ENCODE peak calls at places on chromosomes 16 and 17, in four cellular contexts. One of them, this sample, is unnamed.
A peak's percentile ranks its signal among the peaks of the same experiment; 100 is the strongest.

GRCh38 chr17:75191584-75191983 is 8.8 kb upstream of the SUMO2 start:
- DNase-seq in K562: peak; percentile 60
- DNase-seq in H1: no peak
- DNase-seq in GM12878: no peak
- DNase-seq in this sample: no peak

GRCh38 chr17:1422907-1423306 is 22.9 kb upstream of the YWHAE start:
- DNase-seq in K562: no peak
- DNase-seq in H1: no peak
- DNase-seq in GM12878: no peak
- DNase-seq in this sample: no peak

GRCh38 chr17:39667262-39668140 is 752 bp upstream of the PNMT start:
- DNase-seq in GM12878: no peak
- DNase-seq in K562: peak; percentile 92
- DNase-seq in H1: no peak
- DNase-seq in this sample: no peak

GRCh38 chr17:57424777-57425188 is 168.5 kb downstream of the MSI2 start:
- DNase-seq in H1: no peak
- DNase-seq in GM12878: no peak
- DNase-seq in K562: no peak
- DNase-seq in this sample: no peak

GRCh38 chr17:1412185-1413110 is 12.4 kb upstream of the YWHAE start:
- DNase-seq in H1: no peak
- DNase-seq in GM12878: no peak
- DNase-seq in K562: no peak
- DNase-seq in this sample: no peak

GRCh38 chr16:72473631-72474030 is 301.7 kb upstream of the PMFBP1 start:
- DNase-seq in K562: no peak
- DNase-seq in GM12878: no peak
- DNase-seq in H1: no peak
- DNase-seq in this sample: no peak

GRCh38 chr17:39675390-39676082 is 7.3 kb downstream of the PNMT start:
- DNase-seq in GM12878: no peak
- DNase-seq in K562: no peak
- DNase-seq in H1: no peak
- DNase-seq in this sample: no peak

GRCh38 chr16:88002749-88003148 is 51.5 kb downstream of the BANP start:
- DNase-seq in GM12878: no peak
- DNase-seq in H1: no peak
- DNase-seq in K562: no peak
- DNase-seq in this sample: no peak

GRCh38 chr17:40699880-40700279 is 3.7 kb downstream of the KRT24 start:
- DNase-seq in K562: no peak
- DNase-seq in H1: no peak
- DNase-seq in GM12878: no peak
- DNase-seq in this sample: no peak

GRCh38 chr17:74276051-74276476 is 2.0 kb downstream of the DNAI2 start:
- DNase-seq in K562: no peak
- DNase-seq in H1: no peak
- DNase-seq in GM12878: no peak
- DNase-seq in this sample: no peak

GRCh38 chr17:58316260-58316960 is 12.2 kb downstream of the TSPOAP1 start:
- DNase-seq in H1: no peak
- DNase-seq in GM12878: no peak
- DNase-seq in K562: no peak
- DNase-seq in this sample: no peak

GRCh38 chr16:52318259-52319008 is 228.5 kb downstream of the TOX3 start:
- DNase-seq in GM12878: no peak
- DNase-seq in H1: no peak
- DNase-seq in K562: no peak
- DNase-seq in this sample: no peak

GRCh38 chr17:46182961-46183360 is 10.3 kb downstream of the KANSL1 start:
- DNase-seq in GM12878: no peak
- DNase-seq in K562: peak; percentile 62
- DNase-seq in H1: no peak
- DNase-seq in this sample: no peak

GRCh38 chr17:80060629-80061028 is 24.2 kb downstream of the CCDC40 start:
- DNase-seq in GM12878: no peak
- DNase-seq in H1: no peak
- DNase-seq in K562: no peak
- DNase-seq in this sample: no peak

GRCh38 chr16:12651765-12652531 is 151.7 kb downstream of the CPPED1 start:
- DNase-seq in GM12878: no peak
- DNase-seq in K562: no peak
- DNase-seq in H1: no peak
- DNase-seq in this sample: no peak

GRCh38 chr16:991759-992158 is 10.2 kb downstream of the SOX8 start:
- DNase-seq in H1: no peak
- DNase-seq in K562: no peak
- DNase-seq in GM12878: no peak
- DNase-seq in this sample: no peak

GRCh38 chr16:66273644-66274334 is 92.7 kb upstream of the CDH5 start:
- DNase-seq in H1: no peak
- DNase-seq in GM12878: no peak
- DNase-seq in K562: no peak
- DNase-seq in this sample: no peak

GRCh38 chr16:14013571-14014283 is 57.4 kb upstream of the MRTFB start:
- DNase-seq in K562: no peak
- DNase-seq in H1: no peak
- DNase-seq in GM12878: no peak
- DNase-seq in this sample: no peak

GRCh38 chr16:87003414-87003755 is 313.8 kb downstream of the C16orf95 start:
- DNase-seq in K562: no peak
- DNase-seq in H1: no peak
- DNase-seq in GM12878: no peak
- DNase-seq in this sample: no peak

GRCh38 chr16:6193718-6194117 is 1096.1 kb upstream of the EEF2KMT start:
- DNase-seq in H1: peak; percentile 77
- DNase-seq in GM12878: no peak
- DNase-seq in K562: peak; percentile 14
- DNase-seq in this sample: no peak

GRCh38 chr17:43576563-43577229 is 30.6 kb upstream of the ETV4 start:
- DNase-seq in K562: peak; percentile 86
- DNase-seq in GM12878: peak; percentile 49
- DNase-seq in H1: peak; percentile 73
- DNase-seq in this sample: peak; percentile 52

DNA sequence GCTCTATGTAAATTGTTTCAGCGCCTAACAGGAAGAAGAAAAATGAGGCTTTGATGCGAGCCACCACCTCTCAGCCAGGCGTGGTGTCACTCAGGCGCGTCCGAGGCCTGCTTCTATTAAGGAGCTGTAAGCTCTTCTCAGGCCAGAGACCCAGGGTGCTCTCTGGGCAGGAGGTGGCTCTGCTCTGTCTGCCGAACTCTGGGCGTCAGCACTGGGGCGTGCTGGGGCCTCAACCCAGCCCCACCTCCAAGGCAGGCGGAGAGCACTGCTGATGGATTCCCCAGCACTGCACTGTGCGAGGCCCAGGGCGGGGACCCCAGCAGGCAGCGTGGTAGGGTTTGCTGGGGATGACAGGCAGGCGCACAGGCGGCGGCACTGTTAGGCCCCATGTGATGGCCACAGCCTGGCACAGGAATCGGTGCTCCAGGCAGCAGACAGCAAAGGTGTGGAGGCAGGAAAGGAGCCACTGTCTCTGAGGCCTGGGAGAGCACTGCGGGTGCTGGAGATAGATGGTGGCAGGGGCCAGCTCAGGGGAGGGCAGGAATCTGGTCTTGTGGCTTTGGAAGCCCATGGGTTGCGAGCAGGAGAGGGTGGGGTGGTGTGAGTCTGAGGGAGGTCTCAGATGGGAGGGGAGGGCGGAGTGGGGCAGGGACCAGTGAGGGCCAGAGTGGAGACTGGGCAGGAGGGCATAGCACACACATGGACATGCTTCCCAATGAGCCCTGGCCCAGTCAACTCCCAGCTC is 70.3 kb downstream of the SREBF1 start:
- DNase-seq in K562: no peak
- DNase-seq in GM12878: no peak
- DNase-seq in H1: no peak
- DNase-seq in this sample: peak; percentile 77
- TF ChIP-seq POLR2A in K562: no peak
- TF ChIP-seq POLR2A in GM12878: peak; percentile 80
- TF ChIP-seq POLR2A in H1: no peak
- TF ChIP-seq POLR2A in this sample: peak; percentile 42

DNA sequence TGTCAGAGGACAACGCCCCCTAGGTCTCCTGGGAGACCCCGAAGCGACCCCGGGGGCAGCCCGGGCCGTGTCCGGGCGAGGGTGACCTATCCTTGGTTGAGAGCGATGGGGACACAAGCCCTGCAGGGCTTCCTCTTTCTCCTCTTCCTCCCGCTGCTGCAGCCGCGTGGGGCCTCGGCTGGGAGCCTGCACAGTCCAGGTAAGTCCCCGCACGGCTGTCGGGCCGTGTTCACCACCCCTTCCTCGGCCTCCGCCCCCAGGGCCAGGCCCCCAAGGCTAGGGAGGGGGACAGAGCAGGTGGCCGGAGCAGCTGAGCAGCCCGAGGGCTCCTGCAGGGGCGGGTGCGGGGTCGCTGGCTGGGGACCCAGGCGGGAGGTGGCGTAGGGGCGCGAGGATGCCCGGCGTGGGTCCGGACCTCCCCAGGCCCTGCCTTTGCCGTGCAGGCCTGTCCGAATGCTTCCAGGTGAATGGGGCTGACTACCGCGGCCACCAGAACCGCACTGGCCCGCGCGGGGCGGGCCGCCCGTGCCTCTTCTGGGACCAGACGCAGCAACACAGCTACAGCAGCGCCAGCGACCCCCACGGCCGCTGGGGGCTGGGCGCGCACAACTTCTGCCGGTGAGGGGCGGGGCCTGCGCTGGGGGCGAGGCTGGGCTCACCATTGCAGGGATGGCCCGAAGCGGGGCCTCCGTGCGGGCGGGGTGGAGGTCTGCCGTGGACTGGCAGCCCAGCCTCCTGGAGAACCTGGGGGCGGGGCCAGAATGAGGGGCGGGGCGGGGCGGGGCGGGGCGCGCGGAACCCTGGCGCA is 545 bp downstream of the KREMEN2 start:
- DNase-seq in K562: peak; percentile 92
- DNase-seq in GM12878: no peak
- DNase-seq in H1: no peak
- DNase-seq in this sample: peak; percentile 82
- TF ChIP-seq TAF1 in K562: peak; percentile 23
- TF ChIP-seq TAF1 in GM12878: no peak
- TF ChIP-seq TAF1 in H1: no peak
- TF ChIP-seq TAF1 in this sample: no peak

DNA sequence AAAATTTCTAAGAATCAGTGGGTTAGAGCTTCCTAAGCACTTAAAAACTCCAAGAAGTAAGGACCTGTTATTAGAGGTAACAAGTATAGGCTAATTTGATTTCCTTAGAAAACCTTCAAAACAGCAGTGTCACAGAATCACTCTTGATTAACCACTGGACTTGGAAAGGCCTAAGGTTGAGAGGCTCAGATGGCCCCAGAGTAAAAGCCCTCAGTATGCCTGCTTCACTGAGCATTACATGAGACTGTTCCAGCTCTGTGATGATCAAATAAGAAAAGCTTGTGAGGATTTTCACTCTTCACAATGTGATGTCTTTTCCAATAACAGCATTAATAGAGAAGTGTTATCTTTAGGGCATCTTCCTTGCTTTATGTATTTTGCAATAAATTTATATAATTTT is 509.2 kb upstream of the HSBP1 start:
- DNase-seq in K562: no peak
- DNase-seq in H1: no peak
- DNase-seq in GM12878: no peak
- DNase-seq in this sample: no peak
- TF ChIP-seq POLR2AphosphoS5 in K562: no peak
- TF ChIP-seq POLR2AphosphoS5 in H1: no peak
- TF ChIP-seq POLR2AphosphoS5 in GM12878: no peak
- TF ChIP-seq POLR2AphosphoS5 in this sample: no peak

GRCh38 chr16:69313469-69313868 is 2.3 kb downstream of the VPS4A start:
- DNase-seq in GM12878: no peak
- DNase-seq in H1: no peak
- DNase-seq in K562: no peak
- DNase-seq in this sample: no peak

GRCh38 chr16:69309316-69309715 is 1.8 kb upstream of the VPS4A start:
- DNase-seq in H1: no peak
- DNase-seq in K562: no peak
- DNase-seq in GM12878: no peak
- DNase-seq in this sample: no peak

GRCh38 chr16:69311533-69312388 is 611 bp downstream of the VPS4A start:
- DNase-seq in GM12878: no peak
- DNase-seq in K562: peak; percentile 54
- DNase-seq in H1: no peak
- DNase-seq in this sample: peak; percentile 57

GRCh38 chr16:69310479-69311114 is 553 bp upstream of the VPS4A start:
- DNase-seq in K562: no peak
- DNase-seq in GM12878: no peak
- DNase-seq in H1: no peak
- DNase-seq in this sample: no peak

DNA sequence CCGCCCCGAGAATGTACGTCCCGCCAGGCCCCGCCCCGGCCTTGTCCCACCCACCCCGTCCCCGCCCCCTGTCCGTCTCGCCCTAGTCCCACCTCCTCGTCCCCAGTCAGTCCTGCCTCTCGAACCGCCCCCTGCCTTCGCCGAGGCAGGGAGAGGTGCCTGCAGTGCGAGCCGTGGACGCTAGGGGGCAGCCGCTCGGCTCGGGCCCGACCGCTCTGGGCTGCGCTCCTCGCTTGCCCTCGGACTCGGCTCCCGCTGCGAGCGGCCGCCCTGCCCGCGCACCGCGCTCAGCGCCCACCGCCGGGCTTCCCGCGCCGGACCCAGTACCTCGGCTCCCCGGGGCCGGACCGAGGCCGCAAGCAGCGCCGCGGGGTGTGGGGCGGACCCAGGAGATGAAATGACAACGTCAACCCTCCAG is at the start of gene VPS4A:
- DNase-seq in GM12878: peak; percentile 89
- DNase-seq in K562: peak; percentile 96
- DNase-seq in H1: peak; percentile 88
- DNase-seq in this sample: peak; percentile 97
- TF ChIP-seq POLR2A in GM12878: peak; percentile 88
- TF ChIP-seq POLR2A in K562: no peak
- TF ChIP-seq POLR2A in H1: no peak
- TF ChIP-seq POLR2A in this sample: no peak

GRCh38 chr16:67529639-67530012 is 997 bp downstream of the RIPOR1 start:
- DNase-seq in GM12878: no peak
- DNase-seq in H1: no peak
- DNase-seq in K562: no peak
- DNase-seq in this sample: no peak

GRCh38 chr16:67528870-67529638 is 425 bp downstream of the RIPOR1 start:
- DNase-seq in K562: peak; percentile 20
- DNase-seq in GM12878: no peak
- DNase-seq in H1: no peak
- DNase-seq in this sample: no peak

GRCh38 chr16:67533024-67533560 is 4.5 kb downstream of the RIPOR1 start:
- DNase-seq in K562: no peak
- DNase-seq in GM12878: no peak
- DNase-seq in H1: no peak
- DNase-seq in this sample: no peak

GRCh38 chr16:67530013-67530939 is 1.6 kb downstream of the RIPOR1 start:
- DNase-seq in GM12878: no peak
- DNase-seq in K562: peak; percentile 25
- DNase-seq in H1: no peak
- DNase-seq in this sample: no peak

DNA sequence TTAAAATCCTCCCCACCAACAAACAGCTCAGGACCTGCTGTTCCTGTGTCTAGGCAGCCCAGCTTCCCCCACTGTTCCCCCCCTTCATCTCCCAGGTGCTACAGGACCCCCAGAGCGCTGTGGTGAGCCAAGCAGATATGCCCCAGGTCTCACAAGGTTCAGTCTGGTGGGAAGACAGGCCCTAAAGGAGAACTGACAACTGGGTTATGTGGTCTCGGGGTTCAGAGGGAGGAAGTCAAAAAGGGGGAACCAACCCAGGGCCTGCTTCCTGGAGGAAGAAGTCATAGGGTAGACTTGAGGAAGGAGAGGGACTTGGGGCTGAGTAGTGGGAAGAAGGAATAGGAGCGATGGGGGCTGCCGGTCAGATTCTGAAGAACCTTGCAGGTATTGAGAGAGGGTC is 2.6 kb downstream of the RIPOR1 start:
- DNase-seq in K562: no peak
- DNase-seq in GM12878: no peak
- DNase-seq in H1: no peak
- DNase-seq in this sample: no peak
- TF ChIP-seq TAF1 in K562: no peak
- TF ChIP-seq TAF1 in GM12878: no peak
- TF ChIP-seq TAF1 in H1: no peak
- TF ChIP-seq TAF1 in this sample: no peak

This sample was measured in GM12891.